ENCODE peak calls at places on chromosomes 6 and 20, in six cellular contexts. One of them, this sample, is unnamed.

GRCh38 chr6:148445620-148446019 is 103.0 kb downstream of the SASH1 start:
- DNase-seq in sigmoid colon: no peak
- DNase-seq in stomach: no peak
- DNase-seq in breast epithelium: no peak
- DNase-seq in transverse colon: no peak
- DNase-seq in SK-N-SH: no peak
- DNase-seq in this sample: no peak

GRCh38 chr6:148441454-148441911 is 98.8 kb downstream of the SASH1 start:
- DNase-seq in sigmoid colon: no peak
- DNase-seq in stomach: no peak
- DNase-seq in breast epithelium: no peak
- DNase-seq in transverse colon: no peak
- DNase-seq in SK-N-SH: no peak
- DNase-seq in this sample: no peak

GRCh38 chr20:33910529-33911327 is 83.0 kb upstream of the RALY start:
- DNase-seq in sigmoid colon: no peak
- DNase-seq in stomach: no peak
- DNase-seq in breast epithelium: no peak
- DNase-seq in transverse colon: no peak
- DNase-seq in SK-N-SH: no peak
- DNase-seq in this sample: no peak

GRCh38 chr6:3432416-3432815 is 24.4 kb downstream of the SLC22A23 start:
- DNase-seq in sigmoid colon: no peak
- DNase-seq in stomach: no peak
- DNase-seq in breast epithelium: no peak
- DNase-seq in transverse colon: no peak
- DNase-seq in SK-N-SH: no peak
- DNase-seq in this sample: no peak

GRCh38 chr20:9110365-9110764 is 41.5 kb downstream of the PLCB4 start:
- DNase-seq in sigmoid colon: no peak
- DNase-seq in stomach: no peak
- DNase-seq in breast epithelium: no peak
- DNase-seq in transverse colon: no peak
- DNase-seq in SK-N-SH: no peak
- DNase-seq in this sample: no peak

GRCh38 chr6:84575264-84575663 is 189.1 kb downstream of the TBX18 start:
- DNase-seq in sigmoid colon: no peak
- DNase-seq in stomach: no peak
- DNase-seq in breast epithelium: no peak
- DNase-seq in transverse colon: no peak
- DNase-seq in SK-N-SH: no peak
- DNase-seq in this sample: no peak

GRCh38 chr6:15515226-15515625 is 147.6 kb downstream of the DTNBP1 start:
- DNase-seq in sigmoid colon: no peak
- DNase-seq in stomach: no peak
- DNase-seq in breast epithelium: no peak
- DNase-seq in transverse colon: no peak
- DNase-seq in SK-N-SH: no peak
- DNase-seq in this sample: no peak

GRCh38 chr20:31661625-31662371 is 24.1 kb downstream of the COX4I2 start:
- DNase-seq in sigmoid colon: peak; percentile 92
- DNase-seq in stomach: peak; percentile 86
- DNase-seq in breast epithelium: peak; percentile 62
- DNase-seq in transverse colon: peak; percentile 85
- DNase-seq in SK-N-SH: peak; percentile 91
- DNase-seq in this sample: peak; percentile 96

GRCh38 chr6:136079701-136080565 is 170.2 kb downstream of the MTFR2 start:
- DNase-seq in sigmoid colon: no peak
- DNase-seq in stomach: no peak
- DNase-seq in breast epithelium: no peak
- DNase-seq in transverse colon: no peak
- DNase-seq in SK-N-SH: no peak
- DNase-seq in this sample: no peak

GRCh38 chr6:36297511-36297910 is 27.7 kb downstream of the PNPLA1 start:
- DNase-seq in sigmoid colon: no peak
- DNase-seq in stomach: no peak
- DNase-seq in breast epithelium: no peak
- DNase-seq in transverse colon: no peak
- DNase-seq in SK-N-SH: no peak
- DNase-seq in this sample: no peak

GRCh38 chr6:44381739-44382138 is 5.8 kb upstream of the CDC5L start:
- DNase-seq in sigmoid colon: no peak
- DNase-seq in stomach: no peak
- DNase-seq in breast epithelium: no peak
- DNase-seq in transverse colon: no peak
- DNase-seq in SK-N-SH: no peak
- DNase-seq in this sample: no peak

GRCh38 chr6:131000544-131000943 is 62.5 kb downstream of the EPB41L2 start:
- DNase-seq in sigmoid colon: no peak
- DNase-seq in stomach: no peak
- DNase-seq in breast epithelium: no peak
- DNase-seq in transverse colon: no peak
- DNase-seq in SK-N-SH: no peak
- DNase-seq in this sample: no peak

GRCh38 chr6:25311251-25311910 is 32.2 kb downstream of the CARMIL1 start:
- DNase-seq in sigmoid colon: no peak
- DNase-seq in stomach: no peak
- DNase-seq in breast epithelium: no peak
- DNase-seq in transverse colon: no peak
- DNase-seq in SK-N-SH: no peak
- DNase-seq in this sample: no peak

GRCh38 chr6:56677559-56677958 is 34.9 kb upstream of the DST start:
- DNase-seq in sigmoid colon: no peak
- DNase-seq in stomach: no peak
- DNase-seq in breast epithelium: no peak
- DNase-seq in transverse colon: no peak
- DNase-seq in SK-N-SH: no peak
- DNase-seq in this sample: no peak

GRCh38 chr20:24027229-24027628 is 38.6 kb upstream of the GGTLC1 start:
- DNase-seq in sigmoid colon: peak; percentile 74
- DNase-seq in stomach: peak; percentile 40
- DNase-seq in breast epithelium: peak; percentile 33
- DNase-seq in transverse colon: peak; percentile 53
- DNase-seq in SK-N-SH: no peak
- DNase-seq in this sample: no peak

GRCh38 chr6:117397536-117398227 is 28.1 kb downstream of the ROS1 start:
- DNase-seq in sigmoid colon: no peak
- DNase-seq in stomach: no peak
- DNase-seq in breast epithelium: no peak
- DNase-seq in transverse colon: no peak
- DNase-seq in SK-N-SH: no peak
- DNase-seq in this sample: no peak

GRCh38 chr6:90220273-90220672 is 76.4 kb downstream of the BACH2 start:
- DNase-seq in sigmoid colon: no peak
- DNase-seq in stomach: no peak
- DNase-seq in breast epithelium: no peak
- DNase-seq in transverse colon: no peak
- DNase-seq in SK-N-SH: no peak
- DNase-seq in this sample: no peak

GRCh38 chr6:134111062-134111677 is 58.7 kb upstream of the SLC2A12 start:
- DNase-seq in sigmoid colon: no peak
- DNase-seq in stomach: no peak
- DNase-seq in breast epithelium: no peak
- DNase-seq in transverse colon: peak; percentile 30
- DNase-seq in SK-N-SH: peak; percentile 64
- DNase-seq in this sample: peak; percentile 88

GRCh38 chr20:60528141-60528540 is 569.9 kb downstream of the CDH26 start:
- DNase-seq in sigmoid colon: no peak
- DNase-seq in stomach: no peak
- DNase-seq in breast epithelium: no peak
- DNase-seq in transverse colon: no peak
- DNase-seq in SK-N-SH: no peak
- DNase-seq in this sample: no peak

GRCh38 chr6:155828989-155829388 is 373.4 kb upstream of the NOX3 start:
- DNase-seq in sigmoid colon: no peak
- DNase-seq in stomach: no peak
- DNase-seq in breast epithelium: no peak
- DNase-seq in transverse colon: no peak
- DNase-seq in SK-N-SH: no peak
- DNase-seq in this sample: no peak

GRCh38 chr20:47309806-47310426 is 46.6 kb downstream of the ZMYND8 start:
- DNase-seq in sigmoid colon: peak; percentile 84
- DNase-seq in stomach: peak; percentile 60
- DNase-seq in breast epithelium: peak; percentile 74
- DNase-seq in transverse colon: no peak
- DNase-seq in SK-N-SH: no peak
- DNase-seq in this sample: peak; percentile 40
- TF ChIP-seq POLR2AphosphoS5 in sigmoid colon: no peak
- TF ChIP-seq POLR2AphosphoS5 in stomach: no peak
- TF ChIP-seq POLR2AphosphoS5 in breast epithelium: no peak
- TF ChIP-seq POLR2AphosphoS5 in transverse colon: no peak
- TF ChIP-seq POLR2AphosphoS5 in SK-N-SH: no peak
- TF ChIP-seq POLR2AphosphoS5 in this sample: no peak

GRCh38 chr6:10598084-10598960 is 77.2 kb downstream of the GCNT2 start:
- DNase-seq in sigmoid colon: no peak
- DNase-seq in stomach: no peak
- DNase-seq in breast epithelium: no peak
- DNase-seq in transverse colon: no peak
- DNase-seq in SK-N-SH: peak; percentile 46
- DNase-seq in this sample: no peak
- H3K4me1 ChIP-seq in sigmoid colon: peaks cover 43% of the 10 kb centered on the region
- H3K4me1 ChIP-seq in stomach: no peaks in the 10 kb centered on the region
- H3K4me1 ChIP-seq in breast epithelium: no peaks in the 10 kb centered on the region
- H3K4me1 ChIP-seq in transverse colon: no peaks in the 10 kb centered on the region
- H3K4me1 ChIP-seq in SK-N-SH: no peaks in the 10 kb centered on the region
- H3K4me1 ChIP-seq in this sample: peaks cover 70% of the 10 kb centered on the region

GRCh38 chr20:44610313-44610965 is 28.1 kb downstream of the PKIG start:
- DNase-seq in sigmoid colon: peak; percentile 54
- DNase-seq in stomach: no peak
- DNase-seq in breast epithelium: no peak
- DNase-seq in transverse colon: no peak
- DNase-seq in SK-N-SH: no peak
- DNase-seq in this sample: no peak

GRCh38 chr20:44606725-44607441 is 24.5 kb downstream of the PKIG start:
- DNase-seq in sigmoid colon: no peak
- DNase-seq in stomach: no peak
- DNase-seq in breast epithelium: no peak
- DNase-seq in transverse colon: no peak
- DNase-seq in SK-N-SH: no peak
- DNase-seq in this sample: no peak

GRCh38 chr20:44613575-44613974 is 31.2 kb downstream of the PKIG start:
- DNase-seq in sigmoid colon: no peak
- DNase-seq in stomach: no peak
- DNase-seq in breast epithelium: no peak
- DNase-seq in transverse colon: no peak
- DNase-seq in SK-N-SH: no peak
- DNase-seq in this sample: no peak

GRCh38 chr20:44609006-44609510 is 26.7 kb downstream of the PKIG start:
- DNase-seq in sigmoid colon: no peak
- DNase-seq in stomach: no peak
- DNase-seq in breast epithelium: no peak
- DNase-seq in transverse colon: no peak
- DNase-seq in SK-N-SH: peak; percentile 45
- DNase-seq in this sample: no peak

GRCh38 chr20:44609511-44610312 is 27.3 kb downstream of the PKIG start:
- DNase-seq in sigmoid colon: peak; percentile 94
- DNase-seq in stomach: peak; percentile 91
- DNase-seq in breast epithelium: peak; percentile 86
- DNase-seq in transverse colon: peak; percentile 93
- DNase-seq in SK-N-SH: peak; percentile 87
- DNase-seq in this sample: peak; percentile 97
- TF ChIP-seq POLR2AphosphoS5 in sigmoid colon: no peak
- TF ChIP-seq POLR2AphosphoS5 in stomach: peak; percentile 95
- TF ChIP-seq POLR2AphosphoS5 in breast epithelium: peak; percentile 79
- TF ChIP-seq POLR2AphosphoS5 in transverse colon: peak; percentile 67
- TF ChIP-seq POLR2AphosphoS5 in SK-N-SH: peak; percentile 49
- TF ChIP-seq POLR2AphosphoS5 in this sample: no peak

GRCh38 chr6:11200356-11200755 is 32.1 kb downstream of the NEDD9 start:
- DNase-seq in sigmoid colon: no peak
- DNase-seq in stomach: no peak
- DNase-seq in breast epithelium: no peak
- DNase-seq in transverse colon: no peak
- DNase-seq in SK-N-SH: no peak
- DNase-seq in this sample: no peak
- H3K4me1 ChIP-seq in sigmoid colon: peaks cover 25% of the 10 kb centered on the region
- H3K4me1 ChIP-seq in stomach: peaks cover 17% of the 10 kb centered on the region
- H3K4me1 ChIP-seq in breast epithelium: peaks cover 6% of the 10 kb centered on the region
- H3K4me1 ChIP-seq in transverse colon: peaks cover 4% of the 10 kb centered on the region
- H3K4me1 ChIP-seq in SK-N-SH: peaks cover 54% of the 10 kb centered on the region
- H3K4me1 ChIP-seq in this sample: peaks cover 61% of the 10 kb centered on the region

GRCh38 chr6:142702501-142703460 is 242.2 kb downstream of the HIVEP2 start:
- DNase-seq in sigmoid colon: peak; percentile 69
- DNase-seq in stomach: no peak
- DNase-seq in breast epithelium: peak; percentile 25
- DNase-seq in transverse colon: peak; percentile 24
- DNase-seq in SK-N-SH: peak; percentile 83
- DNase-seq in this sample: peak; percentile 12
- TF ChIP-seq POLR2AphosphoS5 in sigmoid colon: no peak
- TF ChIP-seq POLR2AphosphoS5 in stomach: no peak
- TF ChIP-seq POLR2AphosphoS5 in breast epithelium: peak; percentile 31
- TF ChIP-seq POLR2AphosphoS5 in transverse colon: no peak
- TF ChIP-seq POLR2AphosphoS5 in SK-N-SH: no peak
- TF ChIP-seq POLR2AphosphoS5 in this sample: no peak

GRCh38 chr6:27290850-27291208 is 21.2 kb downstream of the POM121L2 start:
- DNase-seq in sigmoid colon: no peak
- DNase-seq in stomach: no peak
- DNase-seq in breast epithelium: no peak
- DNase-seq in transverse colon: no peak
- DNase-seq in SK-N-SH: no peak
- DNase-seq in this sample: no peak
- H3K4me1 ChIP-seq in sigmoid colon: no peaks in the 10 kb centered on the region
- H3K4me1 ChIP-seq in stomach: peaks cover 3% of the 10 kb centered on the region
- H3K4me1 ChIP-seq in breast epithelium: no peaks in the 10 kb centered on the region
- H3K4me1 ChIP-seq in transverse colon: no peaks in the 10 kb centered on the region
- H3K4me1 ChIP-seq in SK-N-SH: no peaks in the 10 kb centered on the region
- H3K4me1 ChIP-seq in this sample: peaks cover 22% of the 10 kb centered on the region

GRCh38 chr20:45781391-45781931 is 10.2 kb downstream of the WFDC3 start:
- DNase-seq in sigmoid colon: no peak
- DNase-seq in stomach: peak; percentile 74
- DNase-seq in breast epithelium: no peak
- DNase-seq in transverse colon: peak; percentile 18
- DNase-seq in SK-N-SH: no peak
- DNase-seq in this sample: no peak
- TF ChIP-seq POLR2AphosphoS5 in sigmoid colon: peak; percentile 60
- TF ChIP-seq POLR2AphosphoS5 in stomach: peak; percentile 77
- TF ChIP-seq POLR2AphosphoS5 in breast epithelium: no peak
- TF ChIP-seq POLR2AphosphoS5 in transverse colon: peak; percentile 32
- TF ChIP-seq POLR2AphosphoS5 in SK-N-SH: peak; percentile 48
- TF ChIP-seq POLR2AphosphoS5 in this sample: no peak

This sample was measured in GM23338.